ENCODE peak calls at places on chromosomes 7 and 10, in nine cellular contexts. G is fibroblast of villous mesenchyme, V is psoas muscle, I is PC-3, Z is lung, X is A549, S is NB4, U is AG04450, K is GM12865. W is an unnamed sample.
A peak's percentile ranks its signal among the peaks of the same experiment; 100 is the strongest.

GRCh38 chr10:114573330-114574045 is 84.6 kb downstream of the ABLIM1 start:
- DNase-seq in Z (no peak), V (no peak), U (no peak), X (no peak), G (no peak), I (no peak), S (no peak), K (no peak), W (no peak)

GRCh38 chr10:4780782-4781181 is 45.2 kb upstream of the AKR1E2 start:
- DNase-seq in U (no peak), Z (no peak), G (peak; percentile 16), X (no peak), I (no peak), V (no peak), S (no peak), K (no peak), W (no peak)

GRCh38 chr7:148835854-148836253 is 48.2 kb downstream of the EZH2 start:
- DNase-seq in G (no peak), Z (no peak), K (no peak), S (no peak), X (no peak), U (no peak), V (no peak), I (peak; percentile 21), W (no peak)

GRCh38 chr10:27742926-27743735 is 2.5 kb downstream of the MKX start:
- DNase-seq in K (no peak), G (peak; percentile 5), V (peak; percentile 30), S (peak; percentile 26), I (peak; percentile 23), Z (peak; percentile 38), U (no peak), X (peak; percentile 21), W (no peak)

GRCh38 chr7:93307131-93307660 is 75.0 kb downstream of the VPS50 start:
- DNase-seq in U (peak; percentile 66), I (peak; percentile 78), X (peak; percentile 5), G (peak; percentile 86), K (no peak), Z (no peak), V (no peak), S (no peak), W (peak; percentile 4)

GRCh38 chr10:84177541-84178386 is 4.2 kb downstream of the GPR15LG start:
- DNase-seq in G (no peak), I (no peak), X (no peak), Z (no peak), U (no peak), K (peak; percentile 78), S (peak; percentile 52), V (no peak), W (no peak)

GRCh38 chr10:128540806-128541739 is 414.9 kb upstream of the MKI67 start:
- DNase-seq in S (peak; percentile 10), X (no peak), Z (no peak), I (no peak), K (no peak), V (no peak), G (no peak), U (no peak), W (no peak)

GRCh38 chr7:74174606-74175082 is 488 bp downstream of the EIF4H start:
- DNase-seq in Z (peak; percentile 36), G (peak; percentile 75), X (peak; percentile 45), V (peak; percentile 55), I (peak; percentile 15), U (no peak), S (peak; percentile 78), K (peak; percentile 52), W (no peak)

GRCh38 chr7:79524048-79524447 is 70.6 kb upstream of the MAGI2 start:
- DNase-seq in S (no peak), K (no peak), U (no peak), X (no peak), I (no peak), Z (no peak), V (no peak), G (no peak), W (no peak)

GRCh38 chr10:17075510-17075909 is 54.1 kb downstream of the CUBN start:
- DNase-seq in I (peak; percentile 81), U (peak; percentile 78), Z (no peak), S (no peak), G (peak; percentile 95), V (no peak), X (peak; percentile 73), K (no peak), W (peak; percentile 53)

GRCh38 chr10:130400890-130401289 is 264.7 kb downstream of the GLRX3 start:
- DNase-seq in Z (no peak), I (no peak), S (no peak), X (no peak), G (no peak), V (no peak), K (no peak), U (no peak), W (no peak)

GRCh38 chr10:130403153-130403890 is 267.1 kb downstream of the GLRX3 start:
- DNase-seq in X (no peak), G (no peak), I (no peak), U (no peak), Z (peak; percentile 57), K (no peak), V (no peak), S (no peak), W (no peak)

GRCh38 chr10:130398090-130398994 is 262.2 kb downstream of the GLRX3 start:
- DNase-seq in X (no peak), V (no peak), U (no peak), G (no peak), I (no peak), S (no peak), Z (no peak), K (no peak), W (no peak)

GRCh38 chr10:130399425-130399950 is 263.3 kb downstream of the GLRX3 start:
- DNase-seq in K (no peak), V (no peak), Z (no peak), I (no peak), S (no peak), G (no peak), U (no peak), X (no peak), W (no peak)

DNA sequence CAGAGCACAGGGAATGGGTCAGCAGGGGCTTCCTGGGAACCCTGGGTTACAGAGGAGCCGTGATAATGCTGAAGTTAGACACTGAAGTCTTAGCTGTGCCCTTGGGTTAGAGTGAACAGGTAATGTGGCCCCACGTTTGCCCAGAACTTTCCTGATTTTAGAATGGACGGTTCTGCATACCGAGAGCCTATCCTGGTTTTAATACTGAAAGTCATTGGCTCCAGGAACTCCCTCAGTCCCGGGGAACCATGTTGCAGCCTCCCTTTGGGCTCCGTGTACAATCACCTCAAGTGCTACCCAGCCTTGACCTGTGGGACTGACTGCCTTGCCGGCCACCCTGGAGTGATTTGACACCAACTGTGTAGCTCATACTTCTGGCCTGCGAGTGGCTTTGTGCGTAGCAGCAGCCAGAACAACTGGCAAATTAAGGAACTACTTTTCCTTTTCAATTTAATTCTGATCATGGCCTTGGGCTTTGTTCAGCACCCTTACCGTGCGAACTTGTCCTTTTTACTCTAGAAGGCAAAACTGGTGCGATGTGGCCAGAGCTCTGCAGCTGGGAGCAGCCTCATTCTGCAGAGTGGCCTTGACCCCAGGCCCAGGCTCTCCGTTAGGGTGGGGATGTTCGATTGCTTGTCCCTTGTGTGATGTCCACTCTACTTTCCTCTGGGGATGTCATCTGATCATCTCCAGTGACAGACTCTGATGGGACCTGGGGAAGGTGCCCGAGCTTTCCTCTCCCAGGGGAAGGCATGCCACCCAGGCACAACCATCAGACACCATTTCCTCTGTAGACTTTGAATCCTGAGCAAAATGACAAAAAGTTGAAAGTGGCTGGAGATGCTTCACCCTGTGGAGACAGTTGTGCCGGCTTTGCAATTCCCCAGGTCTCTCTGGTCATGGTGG is 265.9 kb downstream of the GLRX3 start:
- DNase-seq in K (no peak), V (no peak), Z (no peak), X (no peak), U (no peak), S (no peak), G (no peak), I (no peak), W (no peak)
- H3K4me3 ChIP-seq in K (no peak overlapping the region), V (no peak overlapping the region), Z (no peak overlapping the region), X (no peak overlapping the region), U (no peak overlapping the region), S (no peak overlapping the region), G (no peak overlapping the region), I (no peak overlapping the region), W (no peak overlapping the region)

GRCh38 chr10:486668-487067 is 202.8 kb downstream of the DIP2C start:
- DNase-seq in S (no peak), G (no peak), I (no peak), K (no peak), Z (peak; percentile 25), V (no peak), U (no peak), X (no peak), W (no peak)

GRCh38 chr10:484441-484924 is 205.0 kb downstream of the DIP2C start:
- DNase-seq in G (peak; percentile 14), S (no peak), Z (peak; percentile 37), U (no peak), X (no peak), K (peak; percentile 62), I (peak; percentile 36), V (peak; percentile 40), W (peak; percentile 68)

GRCh38 chr10:483266-483665 is 206.2 kb downstream of the DIP2C start:
- DNase-seq in G (no peak), I (no peak), U (no peak), V (no peak), Z (peak; percentile 20), K (no peak), S (no peak), X (no peak), W (no peak)

GRCh38 chr10:485776-486572 is 203.5 kb downstream of the DIP2C start:
- DNase-seq in X (no peak), K (no peak), U (no peak), S (no peak), V (no peak), Z (peak; percentile 36), G (peak; percentile 51), I (no peak), W (no peak)

GRCh38 chr10:484925-485661 is 204.4 kb downstream of the DIP2C start:
- DNase-seq in Z (peak; percentile 27), S (no peak), I (peak; percentile 7), G (peak; percentile 8), V (no peak), K (peak; percentile 74), U (no peak), X (no peak), W (no peak)
- TF ChIP-seq CTCF in Z (no peak), S (no peak), I (no peak), G (no peak), V (no peak), K (no peak), U (no peak), X (no peak), W (no peak)

DNA sequence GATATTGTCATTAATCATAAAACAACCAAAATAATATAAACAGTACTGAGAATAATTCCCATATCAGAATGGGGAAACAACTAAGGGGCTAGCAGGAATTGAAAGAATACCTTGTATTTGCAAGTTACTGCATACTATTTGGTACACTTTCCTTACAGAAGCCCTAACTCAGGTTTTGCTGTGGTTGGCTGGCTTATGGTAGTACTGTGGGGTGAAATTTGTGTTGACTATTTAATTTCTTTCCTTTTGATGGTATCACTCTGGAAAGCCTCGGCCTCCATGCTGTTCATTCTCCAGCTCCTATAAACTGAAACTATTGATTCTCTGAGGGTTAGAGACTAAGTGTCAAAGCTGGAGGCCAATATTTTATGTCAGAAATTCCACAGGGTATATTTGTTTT is 13.6 kb downstream of the SKIDA1 start:
- DNase-seq in S (no peak), V (no peak), I (no peak), Z (no peak), G (no peak), X (no peak), U (no peak), K (no peak), W (no peak)
- H3K4me3 ChIP-seq in S (no peak overlapping the region), V (no peak overlapping the region), I (no peak overlapping the region), Z (no peak overlapping the region), G (no peak overlapping the region), X (no peak overlapping the region), U (no peak overlapping the region), K (no peak overlapping the region), W (peak overlapping the region; percentile 16)

GRCh38 chr10:75097666-75098285 is 13.7 kb upstream of the SAMD8 start:
- DNase-seq in Z (no peak), V (no peak), X (peak; percentile 36), S (peak; percentile 60), I (peak; percentile 58), G (peak; percentile 18), U (no peak), K (no peak), W (no peak)
- TF ChIP-seq CTCF in Z (no peak), V (no peak), X (no peak), S (peak; percentile 35), I (peak; percentile 67), G (peak; percentile 46), U (peak; percentile 56), K (peak; percentile 27), W (peak; percentile 56)